ENCODE peak calls at places on chromosomes 5 and 9, in nine cellular contexts. H, E, R, Z, S, T, U, L and M are unnamed samples.

GRCh38 chr9:100066539-100066938 is 32.3 kb downstream of the ERP44 start:
- DNase-seq in Z (peak), R (peak), T (no peak), L (no peak), E (peak), S (no peak), U (peak), H (no peak), M (no peak)

GRCh38 chr5:65907138-65907537 is 19.2 kb upstream of the ERBIN start:
- DNase-seq in Z (no peak), R (no peak), U (peak), L (no peak), S (no peak), E (peak), H (no peak), T (no peak), M (no peak)

GRCh38 chr5:36373527-36374086 is 71.9 kb upstream of the RANBP3L start:
- DNase-seq in H (no peak), E (peak), S (no peak), L (peak), T (peak), R (no peak), Z (peak), U (peak), M (no peak)

GRCh38 chr9:91217388-91217787 is 144.3 kb downstream of the AUH start:
- DNase-seq in S (no peak), R (no peak), Z (no peak), E (no peak), U (no peak), T (no peak), H (no peak), L (no peak), M (no peak)

GRCh38 chr5:123089971-123090640 is 1.1 kb downstream of the PRDM6 start:
- DNase-seq in L (no peak), R (no peak), T (no peak), E (peak), S (no peak), Z (peak), U (peak), H (peak), M (peak)

GRCh38 chr5:151125421-151125820 is 32.2 kb downstream of the ANXA6 start:
- DNase-seq in E (no peak), R (peak), H (no peak), S (peak), U (no peak), Z (no peak), L (no peak), T (no peak), M (no peak)

GRCh38 chr5:97002983-97003382 is 67.1 kb downstream of the LNPEP start:
- DNase-seq in H (no peak), L (no peak), Z (no peak), U (no peak), R (no peak), S (no peak), T (no peak), E (no peak), M (no peak)

GRCh38 chr5:172453206-172453985 is 929 bp downstream of the SH3PXD2B start:
- DNase-seq in S (no peak), L (peak), T (no peak), E (peak), R (no peak), H (peak), Z (peak), U (peak), M (no peak)

GRCh38 chr9:98890256-98890655 is 53.5 kb upstream of the COL15A1 start:
- DNase-seq in S (no peak), U (no peak), H (no peak), T (no peak), R (no peak), L (no peak), E (no peak), Z (no peak), M (no peak)

GRCh38 chr5:37871023-37871815 is 31.4 kb upstream of the GDNF start:
- DNase-seq in R (no peak), U (no peak), Z (peak), E (peak), S (no peak), H (no peak), T (no peak), L (no peak), M (no peak)

GRCh38 chr5:138438724-138439536 is at the start of gene REEP2:
- DNase-seq in E (peak), T (no peak), L (peak), U (peak), R (no peak), H (peak), Z (peak), S (peak), M (no peak)

GRCh38 chr5:93621340-93621872 is 38.4 kb downstream of the NR2F1 start:
- DNase-seq in Z (peak), H (peak), R (no peak), E (peak), T (peak), L (peak), S (peak), U (peak), M (no peak)

GRCh38 chr5:13359326-13359725 is 585.2 kb downstream of the DNAH5 start:
- DNase-seq in S (no peak), T (no peak), R (no peak), E (peak), Z (no peak), U (peak), L (no peak), H (no peak), M (no peak)

GRCh38 chr9:93254061-93254481 is 70.1 kb downstream of the WNK2 start:
- DNase-seq in T (no peak), U (no peak), R (no peak), S (no peak), E (no peak), Z (no peak), L (peak), H (no peak), M (no peak)

GRCh38 chr5:9782806-9783560 is 152.8 kb upstream of the TAS2R1 start:
- DNase-seq in H (no peak), R (no peak), Z (peak), E (peak), L (no peak), S (no peak), U (peak), T (no peak), M (no peak)

GRCh38 chr5:74200560-74200959 is 440.0 kb downstream of the ENC1 start:
- DNase-seq in T (no peak), E (no peak), S (no peak), Z (no peak), U (no peak), L (no peak), R (no peak), H (no peak), M (no peak)

GRCh38 chr5:75622564-75622963 is 11.3 kb downstream of the ANKDD1B start:
- DNase-seq in E (peak), U (no peak), H (no peak), R (no peak), T (no peak), S (no peak), Z (no peak), L (no peak), M (no peak)

GRCh38 chr5:595285-595684 is 16.9 kb upstream of the CEP72 start:
- DNase-seq in T (no peak), H (no peak), E (no peak), Z (no peak), L (no peak), R (no peak), S (no peak), U (no peak), M (no peak)

GRCh38 chr9:123820139-123820538 is 109.8 kb downstream of the DENND1A start:
- DNase-seq in U (no peak), R (no peak), T (no peak), Z (no peak), L (no peak), E (no peak), S (no peak), H (no peak), M (no peak)

DNA sequence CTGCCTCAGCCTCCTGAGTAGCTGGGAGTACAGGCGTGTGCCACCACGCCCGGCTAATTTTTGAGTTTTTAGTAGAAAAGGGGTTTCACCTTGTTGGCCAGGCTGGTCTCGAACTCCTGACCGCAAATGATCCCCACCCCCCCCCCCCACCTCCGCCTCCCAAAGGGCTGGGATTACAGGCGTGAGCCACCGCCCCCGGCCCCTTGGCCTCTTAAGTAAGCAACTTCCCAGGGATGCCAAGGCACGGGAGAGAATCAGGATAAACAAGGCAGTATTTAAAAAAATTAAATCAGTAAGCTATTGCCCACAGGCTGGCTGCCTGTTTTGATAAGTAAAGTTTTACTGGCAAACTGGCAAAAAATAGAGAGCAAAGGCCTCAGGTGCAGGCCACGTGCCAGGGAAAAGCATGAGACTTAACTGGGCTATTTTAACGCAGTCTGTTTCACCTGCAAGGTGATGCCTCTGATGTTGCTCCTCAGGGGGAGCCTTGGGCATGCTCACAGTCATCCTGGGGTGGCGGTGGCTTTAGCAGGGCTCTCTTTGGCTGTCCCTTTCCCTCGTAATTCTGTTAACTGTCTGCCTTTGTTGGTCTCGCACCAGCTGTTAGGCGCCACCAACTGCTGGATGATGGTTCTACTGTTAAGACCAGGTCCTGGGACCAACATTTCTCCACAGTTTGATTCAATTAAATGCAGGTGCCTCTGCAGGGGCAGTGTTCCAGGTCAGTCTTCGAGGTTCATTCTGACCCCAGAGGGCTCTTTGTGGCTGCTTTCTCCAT is 19.4 kb upstream of the RNF130 start:
- DNase-seq in E (peak), H (peak), S (no peak), L (no peak), Z (peak), R (no peak), U (peak), T (no peak), M (no peak)
- TF ChIP-seq CTCF in E (peak), H (peak), S (peak), L (no peak), Z (peak), R (peak), U (peak), T (no peak), M (peak)

DNA sequence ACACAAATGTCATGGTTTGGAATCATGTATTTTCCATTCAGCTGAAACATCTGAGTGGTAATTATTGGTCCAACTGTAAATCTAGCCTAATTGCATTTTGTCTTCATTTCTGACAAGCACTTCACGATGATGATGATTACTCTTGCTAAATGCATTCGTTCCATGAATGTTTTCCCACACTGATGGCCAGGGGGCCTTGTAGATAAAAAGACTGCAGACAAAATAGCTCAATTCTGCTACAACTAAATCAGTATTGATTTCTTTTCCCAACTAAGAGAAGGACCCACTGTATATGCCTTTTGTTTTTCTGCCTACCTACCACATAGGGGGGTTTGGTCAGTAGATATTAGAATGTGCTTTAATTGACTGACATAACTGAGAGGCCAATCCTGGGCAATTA is 1351.3 kb upstream of the NUDT12 start:
- DNase-seq in Z (no peak), T (no peak), R (no peak), S (no peak), L (no peak), H (no peak), E (no peak), U (no peak), M (no peak)
- TF ChIP-seq CTCF in Z (no peak), T (no peak), R (no peak), S (no peak), L (no peak), H (no peak), E (no peak), U (no peak), M (no peak)

DNA sequence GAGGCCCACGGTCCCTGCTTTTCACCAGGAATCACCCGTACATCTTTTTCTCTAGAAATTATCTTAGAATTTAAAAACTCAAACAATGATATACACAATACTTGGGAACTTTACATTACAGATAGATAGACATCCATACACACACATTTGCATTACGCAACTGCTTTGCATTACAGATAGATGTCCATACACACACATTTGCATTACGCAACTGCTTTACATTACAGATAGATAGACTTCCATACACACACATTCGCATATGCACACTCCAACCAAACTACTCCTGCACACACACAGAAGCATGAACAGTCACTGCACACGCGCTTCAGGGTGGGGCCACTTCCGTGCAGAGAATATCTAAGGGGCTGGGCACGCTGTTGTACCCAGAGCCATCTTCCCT is 7.9 kb upstream of the ADAMTS16 start:
- DNase-seq in S (no peak), U (no peak), R (no peak), T (no peak), Z (no peak), H (no peak), E (no peak), L (no peak), M (no peak)
- TF ChIP-seq CTCF in S (no peak), U (no peak), R (no peak), T (no peak), Z (no peak), H (no peak), E (no peak), L (no peak), M (no peak)

GRCh38 chr9:9598723-9599122 is 1014.1 kb downstream of the PTPRD start:
- DNase-seq in E (no peak), U (no peak), L (no peak), H (no peak), Z (no peak), T (no peak), R (no peak), S (no peak), M (no peak)
- TF ChIP-seq CTCF in E (no peak), U (no peak), L (no peak), H (peak), Z (no peak), T (no peak), R (no peak), S (no peak), M (no peak)

GRCh38 chr5:35166043-35166442 is 64.2 kb downstream of the PRLR start:
- DNase-seq in U (peak), T (no peak), R (no peak), E (peak), Z (no peak), L (no peak), S (no peak), H (no peak), M (no peak)
- TF ChIP-seq CTCF in U (peak), T (no peak), R (no peak), E (peak), Z (peak), L (no peak), S (no peak), H (no peak), M (peak)

GRCh38 chr9:130395810-130396435 is 48.8 kb upstream of the ASS1 start:
- DNase-seq in Z (no peak), H (no peak), E (no peak), T (no peak), S (no peak), R (no peak), U (no peak), L (no peak), M (no peak)
- TF ChIP-seq CTCF in Z (no peak), H (no peak), E (no peak), T (no peak), S (no peak), R (no peak), U (no peak), L (no peak), M (no peak)

GRCh38 chr9:133618726-133619125 is 9.5 kb upstream of the FAM163B start:
- DNase-seq in H (no peak), L (no peak), S (no peak), Z (no peak), T (no peak), R (no peak), U (no peak), E (no peak), M (no peak)

GRCh38 chr9:133614678-133615077 is 5.5 kb upstream of the FAM163B start:
- DNase-seq in R (no peak), L (no peak), E (no peak), H (no peak), U (no peak), S (no peak), T (no peak), Z (no peak), M (no peak)

GRCh38 chr9:133615897-133616188 is 6.7 kb upstream of the FAM163B start:
- DNase-seq in H (no peak), Z (no peak), L (no peak), R (no peak), S (peak), U (no peak), E (no peak), T (no peak), M (no peak)

GRCh38 chr9:133615101-133615896 is 6.1 kb upstream of the FAM163B start:
- DNase-seq in E (no peak), Z (no peak), H (no peak), U (no peak), T (no peak), L (no peak), S (peak), R (no peak), M (no peak)

DNA sequence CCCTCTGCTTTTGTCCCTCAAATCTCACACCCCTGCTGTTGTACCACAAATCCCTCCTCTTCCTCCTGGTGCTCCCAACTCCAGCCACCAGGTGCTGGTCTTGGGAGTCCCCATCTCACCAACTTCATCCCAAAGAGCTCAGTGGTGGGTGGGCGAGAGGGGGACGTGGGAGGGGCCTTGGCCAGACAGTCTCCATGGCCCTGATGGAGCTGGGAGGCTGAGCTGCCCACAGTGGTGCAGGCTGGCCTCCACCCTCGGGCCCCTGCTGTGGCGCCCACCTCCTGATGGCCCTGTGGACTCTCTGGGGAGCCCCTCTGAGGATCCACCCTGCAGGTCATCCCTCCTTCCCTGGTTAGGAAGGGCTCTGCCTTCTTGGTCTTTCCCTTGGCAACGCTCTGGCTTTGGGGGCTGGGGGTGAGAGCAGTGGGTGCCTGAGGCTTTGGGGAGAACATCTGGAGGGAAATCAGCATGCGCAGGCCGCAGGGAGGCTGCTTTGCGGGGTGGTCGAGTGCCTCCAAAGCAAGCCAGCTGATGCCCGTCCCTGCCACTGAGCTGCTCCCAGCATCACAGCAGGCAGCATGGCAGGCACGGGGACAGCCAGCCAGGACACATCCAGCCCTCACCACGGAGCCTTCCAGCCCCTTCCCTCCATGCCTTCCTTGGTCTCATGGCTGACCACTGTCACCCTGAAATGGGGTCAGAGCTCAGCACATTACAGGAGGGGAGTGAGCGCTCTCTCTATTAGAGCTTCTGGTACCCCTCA is 7.6 kb upstream of the FAM163B start:
- DNase-seq in H (no peak), T (no peak), Z (no peak), S (peak), L (no peak), E (no peak), R (no peak), U (no peak), M (no peak)
- TF ChIP-seq CTCF in H (no peak), T (no peak), Z (no peak), S (no peak), L (no peak), E (no peak), R (no peak), U (no peak), M (no peak)

GRCh38 chr9:129482521-129483466 is 138.1 kb downstream of the C9orf50 start:
- DNase-seq in R (no peak), S (no peak), H (peak), L (peak), Z (peak), T (peak), E (peak), U (peak), M (peak)
- TF ChIP-seq CTCF in R (no peak), S (no peak), H (no peak), L (no peak), Z (no peak), T (no peak), E (no peak), U (peak), M (no peak)

DNA sequence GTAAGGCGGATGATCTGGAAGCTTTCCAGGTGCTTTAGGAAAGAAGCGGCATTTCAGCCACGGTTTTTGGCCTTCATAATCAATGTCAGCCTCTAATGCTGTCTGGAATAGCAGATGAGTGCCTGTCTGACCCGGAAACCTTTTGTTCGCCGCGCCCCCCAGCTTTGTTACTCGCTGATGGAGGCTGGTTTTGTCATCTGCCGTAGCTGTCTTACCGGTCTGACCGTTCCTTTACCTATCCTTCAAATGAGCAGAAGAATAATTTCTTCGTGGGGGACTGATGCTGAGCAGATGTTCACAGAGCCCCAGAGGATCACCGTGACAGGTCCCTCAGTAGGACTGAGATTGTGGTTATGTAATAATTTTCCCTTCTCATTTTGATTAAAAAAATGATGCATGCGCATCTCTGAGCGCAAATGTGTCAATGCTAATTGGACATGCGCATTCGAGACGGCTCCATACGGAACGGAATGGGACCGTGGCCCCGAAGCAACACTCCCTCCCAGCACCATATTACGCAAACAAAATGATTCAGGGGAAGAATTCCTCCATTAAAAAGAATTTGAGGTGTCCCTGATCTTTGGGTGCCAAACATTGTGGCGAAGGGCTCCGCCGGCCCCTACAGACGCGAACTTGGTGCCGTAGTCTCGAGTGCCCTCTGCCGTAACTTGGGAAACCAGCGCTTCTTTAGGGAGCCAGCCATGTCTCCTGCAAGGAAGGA is 27.6 kb downstream of the TLX3 start:
- DNase-seq in U (peak), L (no peak), R (no peak), E (peak), H (peak), Z (peak), S (no peak), T (no peak), M (peak)
- TF ChIP-seq CTCF in U (peak), L (peak), R (peak), E (peak), H (peak), Z (peak), S (no peak), T (peak), M (no peak)

GRCh38 chr5:133423031-133423617 is 189.2 kb downstream of the FSTL4 start:
- DNase-seq in Z (no peak), H (peak), L (no peak), T (no peak), U (no peak), R (no peak), S (no peak), E (no peak), M (no peak)

GRCh38 chr5:133421806-133422205 is 190.5 kb downstream of the FSTL4 start:
- DNase-seq in U (no peak), Z (no peak), T (no peak), E (no peak), H (no peak), L (no peak), R (no peak), S (no peak), M (no peak)

GRCh38 chr5:133423618-133424282 is 188.6 kb downstream of the FSTL4 start:
- DNase-seq in R (peak), U (peak), H (peak), L (peak), T (no peak), Z (peak), E (peak), S (peak), M (peak)

GRCh38 chr5:133420440-133421301 is 191.7 kb downstream of the FSTL4 start:
- DNase-seq in L (no peak), H (no peak), U (no peak), S (no peak), T (no peak), Z (no peak), E (no peak), R (no peak), M (no peak)

GRCh38 chr5:133421394-133421793 is 190.9 kb downstream of the FSTL4 start:
- DNase-seq in U (peak), R (no peak), H (peak), Z (peak), S (no peak), L (no peak), T (no peak), E (peak), M (no peak)
- TF ChIP-seq CTCF in U (peak), R (peak), H (peak), Z (peak), S (no peak), L (no peak), T (no peak), E (peak), M (peak)